ENCODE peak calls at places on chromosomes 1 and 21, in eight cellular contexts. One of them, this sample, is unnamed.

GRCh38 chr21:29104239-29104708 is 26.2 kb upstream of the MAP3K7CL start:
- DNase-seq in uterus: no peak
- DNase-seq in hepatocyte: no peak
- DNase-seq in cardiac muscle cell: no peak
- DNase-seq in IMR-90: peak; percentile 30
- DNase-seq in transverse colon: no peak
- DNase-seq in K562: no peak
- DNase-seq in HL-60: no peak
- DNase-seq in this sample: no peak

GRCh38 chr1:16921391-16922185 is at the start of gene CROCC:
- DNase-seq in K562: peak; percentile 42
- DNase-seq in HL-60: no peak
- DNase-seq in uterus: no peak
- DNase-seq in cardiac muscle cell: peak; percentile 66
- DNase-seq in IMR-90: no peak
- DNase-seq in hepatocyte: peak; percentile 57
- DNase-seq in transverse colon: no peak
- DNase-seq in this sample: peak; percentile 97

GRCh38 chr21:38355353-38355752 is 98.6 kb downstream of the KCNJ15 start:
- DNase-seq in IMR-90: no peak
- DNase-seq in uterus: no peak
- DNase-seq in HL-60: no peak
- DNase-seq in cardiac muscle cell: no peak
- DNase-seq in K562: no peak
- DNase-seq in transverse colon: no peak
- DNase-seq in hepatocyte: no peak
- DNase-seq in this sample: no peak

GRCh38 chr1:115189814-115190541 is 100.7 kb upstream of the TSPAN2 start:
- DNase-seq in hepatocyte: peak; percentile 55
- DNase-seq in K562: no peak
- DNase-seq in HL-60: no peak
- DNase-seq in uterus: peak; percentile 60
- DNase-seq in transverse colon: no peak
- DNase-seq in cardiac muscle cell: no peak
- DNase-seq in IMR-90: peak; percentile 95
- DNase-seq in this sample: no peak

GRCh38 chr1:211241071-211241470 is 18.1 kb upstream of the RCOR3 start:
- DNase-seq in HL-60: no peak
- DNase-seq in cardiac muscle cell: no peak
- DNase-seq in uterus: no peak
- DNase-seq in K562: no peak
- DNase-seq in hepatocyte: no peak
- DNase-seq in transverse colon: no peak
- DNase-seq in IMR-90: no peak
- DNase-seq in this sample: no peak

GRCh38 chr1:165116732-165117131 is 239.8 kb downstream of the LMX1A start:
- DNase-seq in transverse colon: no peak
- DNase-seq in IMR-90: peak; percentile 56
- DNase-seq in HL-60: no peak
- DNase-seq in K562: no peak
- DNase-seq in hepatocyte: peak; percentile 34
- DNase-seq in cardiac muscle cell: no peak
- DNase-seq in uterus: no peak
- DNase-seq in this sample: no peak

GRCh38 chr1:212565571-212566305 is 42.8 kb upstream of the ATF3 start:
- DNase-seq in hepatocyte: no peak
- DNase-seq in cardiac muscle cell: no peak
- DNase-seq in IMR-90: no peak
- DNase-seq in uterus: no peak
- DNase-seq in HL-60: no peak
- DNase-seq in K562: no peak
- DNase-seq in transverse colon: no peak
- DNase-seq in this sample: no peak

GRCh38 chr1:100628631-100629081 is 90.7 kb downstream of the GPR88 start:
- DNase-seq in cardiac muscle cell: no peak
- DNase-seq in transverse colon: no peak
- DNase-seq in IMR-90: peak; percentile 14
- DNase-seq in hepatocyte: no peak
- DNase-seq in uterus: no peak
- DNase-seq in HL-60: no peak
- DNase-seq in K562: no peak
- DNase-seq in this sample: no peak

GRCh38 chr1:16398371-16398953 is 31.4 kb downstream of the SZRD1 start:
- DNase-seq in IMR-90: no peak
- DNase-seq in transverse colon: no peak
- DNase-seq in cardiac muscle cell: no peak
- DNase-seq in HL-60: no peak
- DNase-seq in hepatocyte: no peak
- DNase-seq in uterus: no peak
- DNase-seq in K562: no peak
- DNase-seq in this sample: peak; percentile 40

GRCh38 chr21:33026878-33027400 is 1.2 kb downstream of the OLIG2 start:
- DNase-seq in uterus: no peak
- DNase-seq in K562: no peak
- DNase-seq in IMR-90: peak; percentile 12
- DNase-seq in HL-60: no peak
- DNase-seq in transverse colon: no peak
- DNase-seq in hepatocyte: no peak
- DNase-seq in cardiac muscle cell: no peak
- DNase-seq in this sample: peak; percentile 39

GRCh38 chr1:5053744-5054143 is 399.3 kb downstream of the AJAP1 start:
- DNase-seq in K562: no peak
- DNase-seq in hepatocyte: no peak
- DNase-seq in uterus: no peak
- DNase-seq in cardiac muscle cell: no peak
- DNase-seq in HL-60: no peak
- DNase-seq in transverse colon: no peak
- DNase-seq in IMR-90: no peak
- DNase-seq in this sample: no peak

GRCh38 chr1:33074193-33074945 is 6.6 kb upstream of the AZIN2 start:
- DNase-seq in K562: no peak
- DNase-seq in hepatocyte: no peak
- DNase-seq in cardiac muscle cell: no peak
- DNase-seq in transverse colon: no peak
- DNase-seq in IMR-90: no peak
- DNase-seq in uterus: no peak
- DNase-seq in HL-60: no peak
- DNase-seq in this sample: no peak

GRCh38 chr1:115454835-115455511 is 116.9 kb upstream of the NGF start:
- DNase-seq in uterus: peak; percentile 47
- DNase-seq in cardiac muscle cell: no peak
- DNase-seq in IMR-90: peak; percentile 81
- DNase-seq in HL-60: no peak
- DNase-seq in transverse colon: peak; percentile 15
- DNase-seq in hepatocyte: peak; percentile 51
- DNase-seq in K562: no peak
- DNase-seq in this sample: no peak

GRCh38 chr1:58881471-58881994 is 97.7 kb upstream of the JUN start:
- DNase-seq in cardiac muscle cell: no peak
- DNase-seq in HL-60: no peak
- DNase-seq in transverse colon: peak; percentile 83
- DNase-seq in IMR-90: peak; percentile 82
- DNase-seq in K562: peak; percentile 94
- DNase-seq in hepatocyte: peak; percentile 86
- DNase-seq in uterus: no peak
- DNase-seq in this sample: no peak

GRCh38 chr1:211327341-211327921 is 798 bp downstream of the TRAF5 start:
- DNase-seq in uterus: peak; percentile 31
- DNase-seq in hepatocyte: peak; percentile 67
- DNase-seq in IMR-90: peak; percentile 71
- DNase-seq in cardiac muscle cell: peak; percentile 20
- DNase-seq in K562: peak; percentile 51
- DNase-seq in transverse colon: peak; percentile 61
- DNase-seq in HL-60: no peak
- DNase-seq in this sample: peak; percentile 63

GRCh38 chr21:27476696-27477095 is 509.8 kb upstream of the ADAMTS5 start:
- DNase-seq in HL-60: no peak
- DNase-seq in uterus: no peak
- DNase-seq in hepatocyte: peak; percentile 30
- DNase-seq in transverse colon: no peak
- DNase-seq in IMR-90: peak; percentile 62
- DNase-seq in cardiac muscle cell: no peak
- DNase-seq in K562: no peak
- DNase-seq in this sample: no peak

GRCh38 chr1:201882665-201883132 is 6.0 kb upstream of the SHISA4 start:
- DNase-seq in transverse colon: no peak
- DNase-seq in hepatocyte: no peak
- DNase-seq in IMR-90: peak; percentile 87
- DNase-seq in HL-60: peak; percentile 66
- DNase-seq in uterus: no peak
- DNase-seq in K562: peak; percentile 66
- DNase-seq in cardiac muscle cell: no peak
- DNase-seq in this sample: peak; percentile 21

GRCh38 chr1:20666804-20667203 is 5.6 kb upstream of the DDOST start:
- DNase-seq in hepatocyte: no peak
- DNase-seq in cardiac muscle cell: no peak
- DNase-seq in HL-60: no peak
- DNase-seq in uterus: no peak
- DNase-seq in IMR-90: peak; percentile 11
- DNase-seq in transverse colon: no peak
- DNase-seq in K562: peak; percentile 51
- DNase-seq in this sample: no peak

GRCh38 chr1:29642519-29642918 is 406.2 kb downstream of the PTPRU start:
- DNase-seq in uterus: no peak
- DNase-seq in cardiac muscle cell: no peak
- DNase-seq in hepatocyte: no peak
- DNase-seq in IMR-90: no peak
- DNase-seq in HL-60: no peak
- DNase-seq in K562: no peak
- DNase-seq in transverse colon: no peak
- DNase-seq in this sample: no peak

GRCh38 chr1:94058766-94059165 is 62.2 kb downstream of the ABCA4 start:
- DNase-seq in cardiac muscle cell: no peak
- DNase-seq in transverse colon: no peak
- DNase-seq in hepatocyte: no peak
- DNase-seq in IMR-90: no peak
- DNase-seq in uterus: no peak
- DNase-seq in HL-60: no peak
- DNase-seq in K562: no peak
- DNase-seq in this sample: no peak

GRCh38 chr1:94055459-94056122 is 65.4 kb downstream of the ABCA4 start:
- DNase-seq in uterus: no peak
- DNase-seq in K562: no peak
- DNase-seq in transverse colon: no peak
- DNase-seq in cardiac muscle cell: no peak
- DNase-seq in HL-60: no peak
- DNase-seq in IMR-90: no peak
- DNase-seq in hepatocyte: no peak
- DNase-seq in this sample: no peak

GRCh38 chr1:94060720-94061119 is 60.2 kb downstream of the ABCA4 start:
- DNase-seq in HL-60: no peak
- DNase-seq in cardiac muscle cell: no peak
- DNase-seq in IMR-90: no peak
- DNase-seq in transverse colon: no peak
- DNase-seq in K562: no peak
- DNase-seq in uterus: no peak
- DNase-seq in hepatocyte: no peak
- DNase-seq in this sample: no peak

GRCh38 chr1:94056996-94057395 is 64.0 kb downstream of the ABCA4 start:
- DNase-seq in HL-60: no peak
- DNase-seq in transverse colon: no peak
- DNase-seq in hepatocyte: no peak
- DNase-seq in uterus: no peak
- DNase-seq in K562: no peak
- DNase-seq in IMR-90: no peak
- DNase-seq in cardiac muscle cell: no peak
- DNase-seq in this sample: no peak

GRCh38 chr1:94056171-94056570 is 64.8 kb downstream of the ABCA4 start:
- DNase-seq in cardiac muscle cell: no peak
- DNase-seq in hepatocyte: no peak
- DNase-seq in transverse colon: no peak
- DNase-seq in IMR-90: no peak
- DNase-seq in HL-60: no peak
- DNase-seq in K562: no peak
- DNase-seq in uterus: no peak
- DNase-seq in this sample: no peak
- H3K27ac ChIP-seq in cardiac muscle cell: no peak overlapping the region
- H3K27ac ChIP-seq in hepatocyte: no peak overlapping the region
- H3K27ac ChIP-seq in transverse colon: no peak overlapping the region
- H3K27ac ChIP-seq in IMR-90: no peak overlapping the region
- H3K27ac ChIP-seq in HL-60: no peak overlapping the region
- H3K27ac ChIP-seq in K562: no peak overlapping the region
- H3K27ac ChIP-seq in uterus: no peak overlapping the region
- H3K27ac ChIP-seq in this sample: no peak overlapping the region

DNA sequence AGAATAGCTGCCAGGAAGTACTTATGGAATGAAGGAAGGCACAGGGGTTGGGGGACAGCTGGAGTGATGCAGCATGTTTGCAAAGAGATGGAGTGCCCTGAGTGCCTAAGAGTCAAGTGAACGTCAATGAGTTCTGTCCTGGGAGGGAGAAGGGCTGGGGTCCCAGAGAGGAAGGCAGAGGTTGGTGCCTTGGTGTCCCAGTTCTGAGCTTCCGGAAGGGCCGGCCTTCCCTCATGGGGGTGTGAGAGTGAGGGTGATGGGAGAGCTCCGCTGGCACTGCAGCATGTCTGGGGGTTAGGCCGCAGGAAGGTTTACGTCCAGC is 17.6 kb downstream of the NES start:
- DNase-seq in IMR-90: no peak
- DNase-seq in uterus: no peak
- DNase-seq in transverse colon: no peak
- DNase-seq in HL-60: no peak
- DNase-seq in hepatocyte: no peak
- DNase-seq in K562: no peak
- DNase-seq in cardiac muscle cell: no peak
- DNase-seq in this sample: no peak
- TF ChIP-seq CTCF in IMR-90: no peak
- TF ChIP-seq CTCF in uterus: no peak
- TF ChIP-seq CTCF in transverse colon: no peak
- TF ChIP-seq CTCF in HL-60: no peak
- TF ChIP-seq CTCF in hepatocyte: no peak
- TF ChIP-seq CTCF in K562: no peak
- TF ChIP-seq CTCF in cardiac muscle cell: no peak
- TF ChIP-seq CTCF in this sample: no peak

GRCh38 chr1:232393010-232393833 is 236.7 kb downstream of the SIPA1L2 start:
- DNase-seq in HL-60: no peak
- DNase-seq in cardiac muscle cell: no peak
- DNase-seq in hepatocyte: no peak
- DNase-seq in K562: no peak
- DNase-seq in IMR-90: peak; percentile 32
- DNase-seq in uterus: no peak
- DNase-seq in transverse colon: no peak
- DNase-seq in this sample: peak; percentile 0
- H3K27ac ChIP-seq in HL-60: no peak overlapping the region
- H3K27ac ChIP-seq in cardiac muscle cell: no peak overlapping the region
- H3K27ac ChIP-seq in hepatocyte: no peak overlapping the region
- H3K27ac ChIP-seq in K562: no peak overlapping the region
- H3K27ac ChIP-seq in IMR-90: no peak overlapping the region
- H3K27ac ChIP-seq in uterus: no peak overlapping the region
- H3K27ac ChIP-seq in transverse colon: no peak overlapping the region
- H3K27ac ChIP-seq in this sample: no peak overlapping the region

DNA sequence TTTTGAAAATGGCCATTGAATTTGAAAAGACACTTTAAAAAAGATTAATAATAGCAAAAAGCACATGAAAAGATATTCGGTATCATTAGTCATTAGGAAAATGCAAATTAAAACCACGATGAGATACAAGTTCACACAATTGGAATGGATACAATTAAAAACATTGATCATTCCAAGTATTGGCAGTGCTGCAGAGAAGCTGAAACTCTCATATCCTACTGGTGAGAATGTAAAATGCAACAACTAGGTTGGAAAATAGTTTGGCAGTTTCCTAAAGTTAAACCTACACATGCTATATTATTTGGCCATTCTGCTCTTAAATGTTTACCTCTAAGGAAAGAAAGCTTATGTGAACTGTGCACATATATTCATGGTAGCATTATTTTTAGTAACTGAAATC is 838.7 kb upstream of the PRMT6 start:
- DNase-seq in K562: no peak
- DNase-seq in transverse colon: no peak
- DNase-seq in IMR-90: no peak
- DNase-seq in uterus: no peak
- DNase-seq in cardiac muscle cell: no peak
- DNase-seq in HL-60: no peak
- DNase-seq in hepatocyte: no peak
- DNase-seq in this sample: no peak
- TF ChIP-seq CTCF in K562: no peak
- TF ChIP-seq CTCF in transverse colon: no peak
- TF ChIP-seq CTCF in IMR-90: no peak
- TF ChIP-seq CTCF in uterus: no peak
- TF ChIP-seq CTCF in cardiac muscle cell: no peak
- TF ChIP-seq CTCF in HL-60: no peak
- TF ChIP-seq CTCF in hepatocyte: peak; percentile 10
- TF ChIP-seq CTCF in this sample: no peak

This sample was measured in WERI-Rb-1.